ENCODE peak calls at places on chromosomes 12 and 14, in four cellular contexts. B is hepatocyte; Q is WERI-Rb-1; A is CD8-positive, alpha-beta T cell. E is an unnamed sample.

GRCh38 chr12:50822082-50822481 is 20.6 kb upstream of the TMPRSS12 start:
- DNase-seq in Q (no peak), B (no peak), A (no peak), E (no peak)

GRCh38 chr12:21697829-21698630 is 40.4 kb upstream of the LDHB start:
- DNase-seq in Q (no peak), A (no peak), B (peak; percentile 28), E (peak; percentile 61)

GRCh38 chr12:88308825-88309224 is 166.7 kb downstream of the TMTC3 start:
- DNase-seq in B (no peak), A (no peak), Q (no peak), E (peak; percentile 97)

GRCh38 chr12:68612245-68612644 is 1.5 kb downstream of the RAP1B start:
- DNase-seq in Q (no peak), B (peak; percentile 34), A (no peak), E (peak; percentile 39)

GRCh38 chr12:41486718-41487117 is 298.6 kb downstream of the PDZRN4 start:
- DNase-seq in A (no peak), Q (no peak), B (no peak), E (peak; percentile 9)

GRCh38 chr12:49190317-49190716 is 1.4 kb upstream of the TUBA1A start:
- DNase-seq in Q (no peak), B (no peak), A (no peak), E (no peak)

GRCh38 chr14:101223561-101224162 is 320.1 kb upstream of the RTL1 start:
- DNase-seq in B (no peak), A (peak; percentile 2), Q (no peak), E (no peak)

GRCh38 chr12:13288501-13288900 is 92.0 kb downstream of the EMP1 start:
- DNase-seq in Q (no peak), B (no peak), A (no peak), E (peak; percentile 9)

GRCh38 chr14:74913986-74914573 is 9.0 kb downstream of the RPS6KL1 start:
- DNase-seq in Q (peak; percentile 70), B (peak; percentile 87), A (no peak), E (peak; percentile 81)

GRCh38 chr12:106672308-106673085 is 89.7 kb downstream of the RFX4 start:
- DNase-seq in A (no peak), Q (no peak), B (no peak), E (no peak)

GRCh38 chr12:89166525-89166934 is 185.8 kb downstream of the DUSP6 start:
- DNase-seq in A (no peak), B (no peak), Q (no peak), E (peak; percentile 81)

GRCh38 chr12:116454076-116454475 is 105.1 kb upstream of the MAP1LC3B2 start:
- DNase-seq in A (no peak), B (no peak), Q (no peak), E (no peak)

GRCh38 chr12:116456307-116456641 is 102.9 kb upstream of the MAP1LC3B2 start:
- DNase-seq in Q (no peak), B (no peak), A (no peak), E (no peak)

GRCh38 chr12:116456683-116457082 is 102.5 kb upstream of the MAP1LC3B2 start:
- DNase-seq in B (no peak), A (no peak), Q (no peak), E (peak; percentile 19)

GRCh38 chr12:116455540-116456306 is 103.5 kb upstream of the MAP1LC3B2 start:
- DNase-seq in A (no peak), B (peak; percentile 92), Q (no peak), E (peak; percentile 98)

DNA sequence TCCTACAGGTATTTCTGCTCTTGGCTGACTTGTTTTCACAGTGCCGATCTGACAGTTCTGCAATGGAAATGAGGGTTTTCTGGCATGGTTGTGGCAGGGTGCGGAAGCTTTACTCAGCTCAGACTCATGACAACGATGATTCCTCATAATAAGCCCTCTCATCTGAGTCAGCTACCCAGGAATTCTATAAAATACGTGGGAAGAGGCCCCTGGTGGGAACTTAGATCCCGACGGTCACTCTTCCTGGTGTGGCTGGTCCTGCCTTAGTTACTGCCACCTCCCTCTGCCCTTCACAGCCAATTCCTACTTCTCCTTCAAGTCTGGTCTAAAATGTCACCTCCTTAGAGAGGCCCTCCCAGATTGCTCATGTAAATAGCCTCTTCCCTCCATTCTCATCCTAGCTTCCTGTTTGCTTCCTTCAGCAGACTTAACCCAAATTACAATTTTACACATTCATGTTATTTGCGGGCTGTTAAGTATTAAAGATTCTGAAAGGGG is 104.2 kb upstream of the MAP1LC3B2 start:
- DNase-seq in Q (no peak), A (no peak), B (peak; percentile 66), E (peak; percentile 97)
- H3K4me3 ChIP-seq in Q (no peak overlapping the region), A (no peak overlapping the region), B (no peak overlapping the region), E (peak overlapping the region; percentile 18)

GRCh38 chr12:32108829-32109228 is 2.2 kb downstream of the BICD1 start:
- DNase-seq in B (no peak), A (no peak), Q (no peak), E (no peak)

GRCh38 chr12:32104572-32105355 is 1.9 kb upstream of the BICD1 start:
- DNase-seq in B (no peak), Q (no peak), A (no peak), E (no peak)

GRCh38 chr12:32106153-32106516 is 512 bp upstream of the BICD1 start:
- DNase-seq in A (no peak), B (no peak), Q (no peak), E (no peak)

GRCh38 chr12:32107376-32108267 is 975 bp downstream of the BICD1 start:
- DNase-seq in A (peak; percentile 17), Q (peak; percentile 12), B (peak; percentile 19), E (peak; percentile 85)

GRCh38 chr12:32106517-32107366 is at the start of gene BICD1:
- DNase-seq in Q (peak; percentile 93), B (peak; percentile 94), A (peak; percentile 74), E (peak; percentile 89)
- TF ChIP-seq CTCF in Q (peak; percentile 35), B (peak; percentile 33), A (peak; percentile 17), E (no peak)

DNA sequence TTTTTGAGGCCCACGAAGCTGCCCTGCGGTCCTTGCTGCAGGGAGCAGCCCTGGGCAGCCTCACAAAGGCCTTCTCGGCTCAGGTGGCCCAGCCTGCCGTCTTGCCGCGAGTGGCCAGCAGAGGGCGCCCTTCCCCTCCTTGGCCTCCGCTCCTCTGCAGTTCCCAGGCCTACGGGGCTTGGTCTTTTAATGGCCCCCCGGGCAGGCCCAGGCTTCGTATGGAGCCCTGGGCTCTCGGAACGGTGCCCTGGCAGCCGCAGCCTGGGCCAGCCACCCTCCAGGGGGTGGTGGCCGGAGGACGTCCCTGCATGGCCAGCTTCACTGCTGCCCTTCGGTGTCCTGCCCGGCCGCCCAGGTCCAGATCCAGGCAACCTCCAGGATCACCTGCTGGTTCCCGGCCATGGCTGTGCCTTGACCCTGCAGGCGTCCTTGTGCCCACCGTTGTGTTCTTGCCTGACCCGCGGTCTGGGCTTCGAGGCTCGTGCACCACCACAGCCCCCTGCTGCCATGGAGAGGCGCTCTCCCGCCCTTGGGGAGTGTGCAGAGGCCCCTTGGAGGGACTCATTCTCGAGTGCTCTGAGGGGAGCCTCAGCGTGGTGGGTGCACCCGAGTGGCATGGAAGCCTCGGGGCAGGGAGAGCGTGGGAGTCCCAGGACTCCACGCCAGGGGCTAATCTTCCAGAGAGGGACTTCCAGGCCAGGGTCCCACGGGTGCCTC is 9.4 kb downstream of the ASPG start:
- DNase-seq in Q (peak; percentile 85), A (peak; percentile 71), B (peak; percentile 74), E (peak; percentile 43)
- H3K4me3 ChIP-seq in Q (no peak overlapping the region), A (no peak overlapping the region), B (no peak overlapping the region), E (no peak overlapping the region)

GRCh38 chr12:44812062-44812461 is 64.1 kb downstream of the NELL2 start:
- DNase-seq in B (peak; percentile 16), Q (peak; percentile 11), A (peak; percentile 48), E (no peak)
- TF ChIP-seq CTCF in B (no peak), Q (peak; percentile 34), A (peak; percentile 55), E (no peak)

DNA sequence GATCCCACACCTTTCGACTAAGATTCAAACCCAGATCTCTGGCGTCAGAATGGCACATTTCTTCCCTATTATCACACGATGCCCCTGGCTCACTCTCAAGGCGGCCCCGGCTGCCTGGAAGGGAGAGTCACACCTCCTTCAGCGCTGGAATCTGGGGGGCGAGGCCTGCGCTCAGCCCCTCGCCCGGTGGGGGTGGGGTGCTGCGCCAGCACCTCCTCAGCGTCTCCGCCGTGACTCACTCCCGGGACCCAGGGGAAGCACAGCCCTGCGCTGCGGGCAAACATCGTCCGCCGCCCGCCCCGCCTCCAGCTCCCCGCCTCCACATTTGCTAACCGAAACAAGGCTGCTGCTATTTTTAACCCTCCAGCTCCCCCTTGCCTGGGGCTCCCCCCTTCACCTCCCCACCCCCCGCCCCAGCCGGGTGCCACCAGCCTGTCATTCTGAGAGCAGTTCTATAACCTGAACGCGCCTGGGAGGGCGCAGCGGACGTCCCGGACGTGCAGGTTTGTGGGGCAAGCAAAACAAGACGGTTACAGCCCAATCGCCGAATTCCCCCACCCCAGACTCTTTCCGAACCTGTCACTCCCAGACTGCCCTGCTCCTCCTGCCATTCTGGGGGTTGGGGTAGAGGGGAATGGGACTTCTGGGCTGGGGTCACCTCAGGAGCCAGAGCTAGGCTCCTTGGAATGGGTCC is 6.8 kb downstream of the HDAC7 start:
- DNase-seq in B (peak; percentile 96), Q (no peak), A (peak; percentile 92), E (peak; percentile 93)
- H3K4me3 ChIP-seq in B (peak overlapping the region; percentile 14), Q (no peak overlapping the region), A (peak overlapping the region; percentile 59), E (peak overlapping the region; percentile 38)

GRCh38 chr14:95609398-95609990 is 74.6 kb downstream of the GLRX5 start:
- DNase-seq in B (peak; percentile 76), A (no peak), Q (peak; percentile 75), E (peak; percentile 19)

GRCh38 chr14:95614335-95614734 is 71.9 kb upstream of the TCL1B start:
- DNase-seq in B (peak; percentile 39), Q (peak; percentile 36), A (no peak), E (no peak)

GRCh38 chr14:95611293-95611880 is 74.8 kb upstream of the TCL1B start:
- DNase-seq in Q (no peak), A (no peak), B (no peak), E (no peak)
- TF ChIP-seq CTCF in Q (peak; percentile 7), A (no peak), B (no peak), E (no peak)

GRCh38 chr14:54440454-54440853 is 720 bp downstream of the CNIH1 start:
- DNase-seq in B (peak; percentile 8), A (no peak), Q (no peak), E (no peak)

GRCh38 chr14:54435500-54435981 is 5.6 kb downstream of the CNIH1 start:
- DNase-seq in Q (no peak), A (no peak), B (peak; percentile 26), E (peak; percentile 57)

GRCh38 chr14:54440870-54441868 is at the start of gene CNIH1:
- DNase-seq in Q (peak; percentile 93), A (peak; percentile 95), B (peak; percentile 97), E (peak; percentile 93)

GRCh38 chr14:54440037-54440436 is 1.1 kb downstream of the CNIH1 start:
- DNase-seq in Q (no peak), B (no peak), A (no peak), E (peak; percentile 59)

GRCh38 chr14:54438703-54439102 is 2.5 kb downstream of the CNIH1 start:
- DNase-seq in B (no peak), Q (no peak), A (no peak), E (no peak)
- H3K4me3 ChIP-seq in B (no peak overlapping the region), Q (no peak overlapping the region), A (no peak overlapping the region), E (no peak overlapping the region)

GRCh38 chr12:52204095-52204930 is 12.5 kb upstream of the KRT80 start:
- DNase-seq in A (no peak), Q (no peak), B (no peak), E (no peak)
- TF ChIP-seq CTCF in A (no peak), Q (no peak), B (no peak), E (no peak)

GRCh38 chr12:123971449-123971769 is 1.2 kb downstream of the CCDC92 start:
- DNase-seq in B (no peak), Q (no peak), A (no peak), E (no peak)
- H3K4me3 ChIP-seq in B (peak overlapping the region; percentile 98), Q (peak overlapping the region; percentile 70), A (peak overlapping the region; percentile 42), E (peak overlapping the region; percentile 83)